ENCODE peak calls at places on chromosomes 12 and 14, in four cellular contexts. U, J, Q and X are unnamed samples.
A peak's percentile ranks its signal among the peaks of the same experiment; 100 is the strongest.

GRCh38 chr12:68772714-68773113 is 26.7 kb downstream of the SLC35E3 start:
- DNase-seq in U (no peak), J (no peak), Q (no peak), X (no peak)

GRCh38 chr14:100416921-100417451 is 93.8 kb downstream of the SLC25A47 start:
- DNase-seq in Q (peak; percentile 81), J (peak; percentile 83), U (peak; percentile 86), X (no peak)

GRCh38 chr12:55659486-55660385 is 23.0 kb downstream of the OR10P1 start:
- DNase-seq in J (peak; percentile 9), U (peak; percentile 56), Q (peak; percentile 19), X (peak; percentile 49)

GRCh38 chr12:16421806-16422205 is 74.4 kb downstream of the MGST1 start:
- DNase-seq in U (no peak), Q (no peak), J (peak; percentile 38), X (no peak)

GRCh38 chr12:131348226-131349010 is 362.5 kb upstream of the SFSWAP start:
- DNase-seq in J (no peak), Q (no peak), U (no peak), X (no peak)

GRCh38 chr12:1539135-1539534 is 55.2 kb downstream of the FBXL14 start:
- DNase-seq in U (no peak), J (no peak), Q (no peak), X (no peak)

GRCh38 chr12:38386238-38386985 is 69.8 kb downstream of the ALG10B start:
- DNase-seq in U (peak; percentile 78), Q (no peak), J (no peak), X (no peak)

GRCh38 chr12:64256166-64256800 is 34.2 kb upstream of the KICS2 start:
- DNase-seq in Q (peak; percentile 67), U (peak; percentile 85), J (peak; percentile 67), X (peak; percentile 77)

GRCh38 chr12:8145754-8146415 is 10.9 kb upstream of the ZNF705A start:
- DNase-seq in Q (peak; percentile 34), J (peak; percentile 85), U (no peak), X (peak; percentile 65)

GRCh38 chr12:91565246-91565645 is 382.6 kb upstream of the DCN start:
- DNase-seq in Q (no peak), J (no peak), U (peak; percentile 37), X (no peak)

DNA sequence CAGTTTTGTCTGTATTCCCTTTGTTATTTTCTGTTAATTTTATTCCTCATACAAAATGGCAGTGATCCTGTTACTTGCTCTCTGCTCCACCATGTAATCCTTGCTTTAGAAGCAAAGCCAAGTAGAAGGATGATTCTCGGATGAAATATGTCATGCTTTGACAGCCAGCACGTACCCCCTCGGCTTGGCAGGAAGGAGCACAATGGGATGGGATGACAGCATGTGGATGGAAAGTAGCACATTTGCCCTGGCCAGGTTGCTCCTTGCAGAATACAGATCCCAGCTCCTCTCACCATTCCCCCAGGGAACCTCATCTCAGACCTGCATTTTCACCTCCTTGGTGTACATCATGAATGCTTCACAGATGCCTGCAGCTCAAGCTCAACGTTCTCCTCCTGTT is 35.1 kb upstream of the ATF1 start:
- DNase-seq in J (no peak), Q (no peak), U (no peak), X (no peak)
- H3K27ac ChIP-seq in J (no peak overlapping the region), Q (no peak overlapping the region), U (no peak overlapping the region), X (no peak overlapping the region)

DNA sequence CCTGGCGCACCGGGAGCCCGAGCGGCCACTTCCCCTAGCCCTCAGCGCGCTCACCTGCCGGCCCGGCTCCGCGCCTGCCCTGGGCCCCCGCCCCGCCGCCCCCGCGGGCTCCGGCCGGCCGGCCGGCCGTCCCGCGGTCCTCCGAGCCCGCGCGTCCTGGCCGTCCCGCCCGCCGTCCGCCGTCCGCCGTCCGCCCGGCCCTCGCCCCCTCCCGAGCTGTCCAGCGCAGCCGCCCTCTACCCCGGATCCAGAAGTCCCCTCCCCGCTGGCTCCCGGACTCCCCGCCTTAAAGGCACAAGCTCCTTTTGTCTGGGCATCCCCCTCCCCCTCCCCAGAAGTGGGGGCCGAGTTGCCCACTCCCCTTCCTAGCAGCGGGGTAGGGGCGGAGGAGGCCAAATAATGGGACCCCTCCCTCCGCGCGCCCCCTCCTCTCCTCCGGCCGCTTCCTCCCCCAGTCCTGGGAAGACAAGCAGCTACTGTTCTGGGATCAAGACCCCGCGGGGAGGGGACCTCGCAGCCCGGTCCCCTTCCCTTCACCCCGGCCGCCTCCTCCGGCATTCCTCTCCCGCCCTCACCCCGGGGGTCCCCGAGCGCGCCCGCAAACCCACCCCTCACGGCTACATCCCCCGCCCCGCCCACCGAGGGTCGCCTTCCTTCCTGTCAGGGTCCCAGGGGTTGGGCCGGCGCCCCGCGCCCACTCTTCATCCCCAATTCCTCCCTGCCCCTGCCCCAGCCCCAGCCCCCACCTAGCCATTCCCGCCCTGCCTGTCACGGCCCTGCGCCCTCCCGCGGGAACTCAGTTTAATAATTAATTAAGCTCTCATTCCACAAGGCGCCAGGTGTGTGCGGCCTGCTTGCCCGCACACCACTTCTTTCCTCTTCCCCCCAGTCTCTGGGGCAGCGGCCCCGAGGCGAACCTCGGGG is at the start of gene ADCY6:
- DNase-seq in J (peak; percentile 70), Q (peak; percentile 80), U (peak; percentile 72), X (peak; percentile 93)
- H3K4me2 ChIP-seq in J (peak within 1 kb of the TSS; percentile 92), Q (peak within 1 kb of the TSS; percentile 96), U (peak within 1 kb of the TSS; percentile 100), X (peak within 1 kb of the TSS; percentile 88)

DNA sequence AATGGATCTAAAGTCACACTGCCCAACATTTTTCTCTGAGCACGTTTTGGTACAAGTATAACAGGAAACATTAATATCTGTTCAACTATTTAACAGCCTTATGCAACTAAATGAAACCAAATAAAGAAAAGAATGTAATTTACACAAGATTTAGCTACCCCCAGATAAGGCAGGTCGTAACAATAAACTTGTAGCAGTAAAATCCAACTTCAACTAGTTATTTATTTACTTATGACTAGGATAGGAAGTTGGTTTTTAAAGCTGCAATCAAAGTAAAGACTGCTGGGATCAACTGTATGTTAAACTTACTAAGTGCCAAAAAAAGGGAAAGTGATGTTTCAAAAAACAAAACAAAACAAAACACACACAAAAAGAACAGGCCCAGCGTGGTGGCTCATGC is 30.9 kb downstream of the FERMT2 start:
- DNase-seq in U (peak; percentile 79), Q (no peak), J (peak; percentile 54), X (no peak)
- H3K27ac ChIP-seq in U (peak overlapping the region; percentile 77), Q (peak overlapping the region; percentile 81), J (peak overlapping the region; percentile 56), X (no peak overlapping the region)

GRCh38 chr12:107319536-107320030 is 226.2 kb upstream of the CRY1 start:
- DNase-seq in Q (no peak), U (no peak), J (no peak), X (peak; percentile 57)
- H3K4me2 ChIP-seq in Q (peak overlapping the region; percentile 100), U (peak overlapping the region; percentile 92), J (peak overlapping the region; percentile 96), X (peak overlapping the region; percentile 96)

DNA sequence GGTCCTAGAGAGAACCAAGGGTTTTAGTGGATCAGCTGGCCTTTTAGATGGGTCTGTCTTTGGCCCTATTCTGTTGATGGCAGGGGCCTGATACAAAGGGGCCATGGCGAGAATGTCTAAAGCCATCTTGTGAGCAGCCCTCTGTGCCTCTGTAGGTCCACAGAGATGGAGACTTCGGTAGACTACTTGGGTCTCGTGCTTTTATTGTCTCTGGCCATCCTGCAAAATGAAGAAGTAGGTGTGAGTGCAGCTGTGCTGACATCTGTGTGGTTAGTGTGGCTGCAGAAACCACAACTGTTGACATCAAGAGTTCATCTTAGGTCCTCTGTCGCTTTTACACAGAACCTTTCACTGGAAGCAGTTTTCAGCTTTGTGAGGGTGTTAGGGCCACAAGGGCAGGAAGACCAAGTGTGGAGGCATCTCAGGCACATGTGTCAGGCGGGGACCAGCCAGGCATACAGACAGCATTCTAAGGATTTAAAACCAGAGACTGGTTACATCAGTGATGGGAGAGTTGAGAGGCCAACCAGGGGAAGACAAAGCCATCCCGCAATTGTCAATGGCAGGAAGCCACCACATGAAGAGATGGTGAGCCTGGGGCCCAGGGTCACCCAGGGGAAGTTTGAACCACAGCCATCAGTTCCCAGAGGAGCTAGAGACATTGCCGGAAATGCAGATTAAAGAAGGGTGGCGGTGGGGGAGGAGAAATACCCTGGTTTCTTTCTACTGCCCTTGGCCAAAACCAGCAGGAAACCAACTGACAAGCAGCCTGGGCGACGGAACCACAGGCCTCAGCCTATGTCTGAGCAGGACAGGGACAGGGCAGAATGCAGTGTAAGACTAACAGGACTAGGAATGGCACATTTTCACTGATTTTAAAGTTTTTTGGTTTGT is 13.0 kb upstream of the TPCN1 start:
- DNase-seq in U (no peak), J (peak; percentile 79), Q (peak; percentile 80), X (no peak)
- H3K27ac ChIP-seq in U (no peak overlapping the region), J (no peak overlapping the region), Q (no peak overlapping the region), X (no peak overlapping the region)

GRCh38 chr12:19205120-19205519 is 75.6 kb downstream of the PLEKHA5 start:
- DNase-seq in Q (no peak), U (no peak), J (no peak), X (peak; percentile 66)
- H3K4me2 ChIP-seq in Q (no peak overlapping the region), U (no peak overlapping the region), J (no peak overlapping the region), X (peak overlapping the region; percentile 52)

GRCh38 chr12:79707830-79708229 is 17.1 kb upstream of the PAWR start:
- DNase-seq in Q (no peak), J (no peak), U (no peak), X (no peak)

GRCh38 chr12:79710707-79711483 is 20.1 kb upstream of the PAWR start:
- DNase-seq in Q (no peak), J (no peak), U (no peak), X (no peak)

GRCh38 chr12:79706156-79706555 is 15.4 kb upstream of the PAWR start:
- DNase-seq in Q (no peak), U (peak; percentile 83), J (no peak), X (no peak)

DNA sequence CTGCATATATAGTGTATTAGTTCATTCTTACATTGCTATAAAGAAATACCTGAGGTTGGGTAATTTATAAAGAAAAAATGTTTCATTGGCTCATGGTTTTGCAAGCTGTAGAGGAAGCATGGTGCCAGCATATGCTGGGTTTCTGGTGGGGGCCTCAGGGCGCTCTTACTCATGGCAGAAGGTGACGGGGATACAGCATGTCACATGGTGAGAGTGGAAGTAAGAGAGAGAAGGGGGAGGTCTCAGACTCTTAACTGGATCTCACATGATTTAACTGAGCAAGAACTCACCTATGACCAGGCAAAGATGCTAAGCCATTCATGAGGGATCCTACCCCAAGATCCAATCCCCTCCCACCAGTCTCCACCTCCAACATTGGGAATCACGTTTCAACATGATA is 15.9 kb upstream of the PAWR start:
- DNase-seq in U (peak; percentile 39), Q (no peak), J (no peak), X (no peak)
- H3K27ac ChIP-seq in U (peak overlapping the region; percentile 12), Q (no peak overlapping the region), J (no peak overlapping the region), X (no peak overlapping the region)

GRCh38 chr12:93174048-93174447 is 203.7 kb upstream of the NUDT4 start:
- DNase-seq in Q (peak; percentile 78), U (no peak), J (peak; percentile 93), X (no peak)
- H3K4me2 ChIP-seq in Q (no peak overlapping the region), U (no peak overlapping the region), J (peak overlapping the region; percentile 53), X (no peak overlapping the region)